ENCODE peak calls at places on chromosomes 2 and 18, in ten cellular contexts. O is sigmoid colon, L is foreskin fibroblast, G is AG04449, X is transverse colon, I is choroid plexus epithelial cell, D is OCI-LY7, B is CD14-positive monocyte, Y is GM12878, J is neural crest cell. R is an unnamed sample.

GRCh38 chr18:23452347-23452727 is 750 bp upstream of the RIOK3 start:
- DNase-seq in O (no peak), L (no peak), G (no peak), X (no peak), I (no peak), D (no peak), B (no peak), Y (no peak), J (no peak), R (no peak)

GRCh38 chr2:107712857-107713256 is 113.8 kb upstream of the RGPD4 start:
- DNase-seq in O (no peak), L (no peak), G (no peak), X (no peak), I (peak; percentile 38), D (no peak), B (no peak), Y (no peak), J (no peak), R (no peak)

GRCh38 chr2:17628349-17629261 is 88.1 kb downstream of the VSNL1 start:
- DNase-seq in O (no peak), L (no peak), G (no peak), X (no peak), I (peak; percentile 42), D (no peak), B (no peak), Y (no peak), J (no peak), R (no peak)

GRCh38 chr2:203484266-203485112 is 50.6 kb downstream of the RAPH1 start:
- DNase-seq in O (no peak), L (peak; percentile 26), G (no peak), X (peak; percentile 38), I (peak; percentile 57), D (peak; percentile 82), B (peak; percentile 55), Y (peak; percentile 40), J (no peak), R (no peak)

GRCh38 chr18:49500136-49500921 is 13.3 kb upstream of the C18orf32 start:
- DNase-seq in O (no peak), L (no peak), G (no peak), X (no peak), I (no peak), D (no peak), B (no peak), Y (no peak), J (no peak), R (no peak)

GRCh38 chr2:37886745-37887144 is 38.3 kb upstream of the RMDN2 start:
- DNase-seq in O (no peak), L (peak; percentile 45), G (peak; percentile 79), X (no peak), I (peak; percentile 87), D (no peak), B (no peak), Y (no peak), J (no peak), R (no peak)

GRCh38 chr18:47283476-47283875 is 32.0 kb upstream of the SKOR2 start:
- DNase-seq in O (no peak), L (no peak), G (no peak), X (no peak), I (peak; percentile 46), D (peak; percentile 13), B (no peak), Y (no peak), J (no peak), R (no peak)

GRCh38 chr2:173854840-173855239 is 110.3 kb downstream of the SP3 start:
- DNase-seq in O (no peak), L (peak; percentile 54), G (peak; percentile 10), X (no peak), I (no peak), D (no peak), B (no peak), Y (no peak), J (no peak), R (no peak)

GRCh38 chr2:153394247-153394646 is 84.3 kb downstream of the RPRM start:
- DNase-seq in O (no peak), L (no peak), G (no peak), X (no peak), I (no peak), D (no peak), B (no peak), Y (no peak), J (no peak), R (no peak)

GRCh38 chr2:73986085-73986680 is 1.5 kb downstream of the TET3 start:
- DNase-seq in O (no peak), L (no peak), G (no peak), X (no peak), I (no peak), D (peak; percentile 43), B (no peak), Y (no peak), J (no peak), R (no peak)

GRCh38 chr18:70659026-70659726 is 370.3 kb downstream of the SOCS6 start:
- DNase-seq in O (no peak), L (no peak), G (no peak), X (no peak), I (peak; percentile 57), D (no peak), B (no peak), Y (no peak), J (no peak), R (no peak)

GRCh38 chr2:19021100-19021476 is 337.3 kb downstream of the OSR1 start:
- DNase-seq in O (no peak), L (peak; percentile 93), G (peak; percentile 78), X (no peak), I (peak; percentile 92), D (no peak), B (no peak), Y (no peak), J (no peak), R (no peak)

GRCh38 chr2:172908275-172908674 is 167.4 kb upstream of the MAP3K20 start:
- DNase-seq in O (no peak), L (no peak), G (no peak), X (no peak), I (no peak), D (no peak), B (no peak), Y (no peak), J (no peak), R (no peak)

GRCh38 chr2:5150871-5151270 is 541.3 kb upstream of the SOX11 start:
- DNase-seq in O (no peak), L (no peak), G (no peak), X (no peak), I (no peak), D (no peak), B (no peak), Y (no peak), J (no peak), R (no peak)

GRCh38 chr18:58024139-58024538 is 19.9 kb upstream of the NEDD4L start:
- DNase-seq in O (no peak), L (no peak), G (no peak), X (no peak), I (no peak), D (no peak), B (no peak), Y (no peak), J (no peak), R (no peak)

GRCh38 chr2:205763708-205764501 is 81.6 kb downstream of the NRP2 start:
- DNase-seq in O (peak; percentile 89), L (peak; percentile 68), G (peak; percentile 65), X (peak; percentile 72), I (peak; percentile 83), D (no peak), B (no peak), Y (no peak), J (peak; percentile 78), R (peak; percentile 75)

GRCh38 chr2:164302786-164303185 is 318.5 kb downstream of the GRB14 start:
- DNase-seq in O (no peak), L (no peak), G (no peak), X (no peak), I (no peak), D (no peak), B (no peak), Y (no peak), J (no peak), R (no peak)

GRCh38 chr2:120912101-120912985 is 176.7 kb downstream of the GLI2 start:
- DNase-seq in O (no peak), L (peak; percentile 39), G (no peak), X (peak; percentile 80), I (peak; percentile 38), D (no peak), B (no peak), Y (no peak), J (no peak), R (no peak)

GRCh38 chr2:62362561-62362960 is 143.4 kb downstream of the TMEM17 start:
- DNase-seq in O (no peak), L (no peak), G (no peak), X (no peak), I (no peak), D (no peak), B (no peak), Y (no peak), J (no peak), R (no peak)

GRCh38 chr2:7014201-7014640 is 97.0 kb downstream of the RNF144A start:
- DNase-seq in O (no peak), L (no peak), G (no peak), X (peak; percentile 41), I (peak; percentile 80), D (peak; percentile 36), B (no peak), Y (no peak), J (no peak), R (no peak)
- TF ChIP-seq CTCF in O (peak; percentile 29), L (peak; percentile 25), G (peak; percentile 55), X (peak; percentile 34), I (peak; percentile 84), D (peak; percentile 77), B (peak; percentile 65), Y (peak; percentile 61), J (peak; percentile 60), R (peak; percentile 55)

GRCh38 chr2:239094727-239095266 is 246.9 kb downstream of the TWIST2 start:
- DNase-seq in O (no peak), L (no peak), G (no peak), X (no peak), I (no peak), D (no peak), B (no peak), Y (no peak), J (no peak), R (no peak)
- TF ChIP-seq CTCF in O (no peak), L (no peak), G (no peak), X (no peak), I (no peak), D (no peak), B (no peak), Y (no peak), J (no peak), R (no peak)

DNA sequence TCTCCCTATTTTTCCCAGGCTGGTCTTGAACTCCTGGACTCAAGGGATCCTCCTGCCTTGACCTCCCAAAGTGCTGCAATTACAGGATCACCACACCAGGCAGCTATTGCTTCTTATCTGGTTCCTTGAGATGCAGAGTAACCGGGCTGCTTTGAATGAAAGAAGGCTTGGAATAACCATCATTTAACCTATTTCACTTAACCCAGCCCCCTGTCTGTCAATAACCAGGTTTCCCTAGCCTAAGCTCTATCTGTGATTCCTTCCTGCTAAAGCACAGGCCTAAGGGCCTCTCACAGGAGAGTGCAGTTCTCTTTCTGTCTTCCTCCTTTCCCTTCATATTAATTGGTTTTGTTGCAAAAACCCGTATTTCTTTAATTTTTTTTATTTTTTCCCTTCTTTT is 393.5 kb upstream of the RAB12 start:
- DNase-seq in O (no peak), L (no peak), G (no peak), X (no peak), I (no peak), D (no peak), B (no peak), Y (no peak), J (no peak), R (no peak)
- TF ChIP-seq CTCF in O (no peak), L (no peak), G (no peak), X (no peak), I (no peak), D (no peak), B (no peak), Y (no peak), J (no peak), R (no peak)

GRCh38 chr2:72674982-72675915 is 150.6 kb downstream of the EXOC6B start:
- DNase-seq in O (no peak), L (no peak), G (no peak), X (no peak), I (no peak), D (no peak), B (no peak), Y (no peak), J (no peak), R (no peak)
- TF ChIP-seq CTCF in O (no peak), L (no peak), G (no peak), X (no peak), I (no peak), D (no peak), B (no peak), Y (no peak), J (no peak), R (no peak)

R was measured in progenitor cell of endocrine pancreas.